ENCODE peak calls at places on chromosomes 6 and 20, in six cellular contexts. One of them, this sample, is unnamed.

GRCh38 chr6:5744497-5744896 is 262.2 kb downstream of the NRN1 start:
- DNase-seq in NAMALWA: no peak
- DNase-seq in fibroblast of the aortic adventitia: no peak
- DNase-seq in NCI-H1092 treated with DMSO at 0.1 percent for 48 hours: no peak
- DNase-seq in GM19239: no peak
- DNase-seq in activated T-helper 1 cell treated with anti-CD3 and anti-CD28 coated beads, Interleukin-2, amount 50 U/mL, for 16 hours: no peak
- DNase-seq in this sample: no peak

GRCh38 chr6:55528624-55529023 is 50.4 kb downstream of the HMGCLL1 start:
- DNase-seq in NAMALWA: peak
- DNase-seq in fibroblast of the aortic adventitia: peak
- DNase-seq in NCI-H1092 treated with DMSO at 0.1 percent for 48 hours: no peak
- DNase-seq in GM19239: no peak
- DNase-seq in activated T-helper 1 cell treated with anti-CD3 and anti-CD28 coated beads, Interleukin-2, amount 50 U/mL, for 16 hours: no peak
- DNase-seq in this sample: no peak

GRCh38 chr6:105482227-105482839 is 79.5 kb upstream of the PREP start:
- DNase-seq in NAMALWA: no peak
- DNase-seq in fibroblast of the aortic adventitia: peak
- DNase-seq in NCI-H1092 treated with DMSO at 0.1 percent for 48 hours: no peak
- DNase-seq in GM19239: no peak
- DNase-seq in activated T-helper 1 cell treated with anti-CD3 and anti-CD28 coated beads, Interleukin-2, amount 50 U/mL, for 16 hours: no peak
- DNase-seq in this sample: no peak

GRCh38 chr20:33719277-33719988 is 677 bp downstream of the PXMP4 start:
- DNase-seq in NAMALWA: no peak
- DNase-seq in fibroblast of the aortic adventitia: peak
- DNase-seq in NCI-H1092 treated with DMSO at 0.1 percent for 48 hours: no peak
- DNase-seq in GM19239: no peak
- DNase-seq in activated T-helper 1 cell treated with anti-CD3 and anti-CD28 coated beads, Interleukin-2, amount 50 U/mL, for 16 hours: no peak
- DNase-seq in this sample: no peak

GRCh38 chr6:4961322-4962168 is 42.3 kb downstream of the RPP40 start:
- DNase-seq in NAMALWA: no peak
- DNase-seq in fibroblast of the aortic adventitia: no peak
- DNase-seq in NCI-H1092 treated with DMSO at 0.1 percent for 48 hours: no peak
- DNase-seq in GM19239: no peak
- DNase-seq in activated T-helper 1 cell treated with anti-CD3 and anti-CD28 coated beads, Interleukin-2, amount 50 U/mL, for 16 hours: no peak
- DNase-seq in this sample: no peak

GRCh38 chr6:17280552-17281090 is 540 bp upstream of the RBM24 start:
- DNase-seq in NAMALWA: no peak
- DNase-seq in fibroblast of the aortic adventitia: no peak
- DNase-seq in NCI-H1092 treated with DMSO at 0.1 percent for 48 hours: no peak
- DNase-seq in GM19239: no peak
- DNase-seq in activated T-helper 1 cell treated with anti-CD3 and anti-CD28 coated beads, Interleukin-2, amount 50 U/mL, for 16 hours: no peak
- DNase-seq in this sample: no peak

GRCh38 chr6:69881322-69882151 is 15.2 kb downstream of the COL19A1 start:
- DNase-seq in NAMALWA: peak
- DNase-seq in fibroblast of the aortic adventitia: no peak
- DNase-seq in NCI-H1092 treated with DMSO at 0.1 percent for 48 hours: no peak
- DNase-seq in GM19239: no peak
- DNase-seq in activated T-helper 1 cell treated with anti-CD3 and anti-CD28 coated beads, Interleukin-2, amount 50 U/mL, for 16 hours: no peak
- DNase-seq in this sample: no peak

GRCh38 chr6:33692760-33693158 is 18.7 kb downstream of the UQCC2 start:
- DNase-seq in NAMALWA: no peak
- DNase-seq in fibroblast of the aortic adventitia: no peak
- DNase-seq in NCI-H1092 treated with DMSO at 0.1 percent for 48 hours: no peak
- DNase-seq in GM19239: peak
- DNase-seq in activated T-helper 1 cell treated with anti-CD3 and anti-CD28 coated beads, Interleukin-2, amount 50 U/mL, for 16 hours: peak
- DNase-seq in this sample: no peak

This sample was measured in erythroblast.